ENCODE peak calls at places on chromosomes 3 and 15, in four cellular contexts. O is colonic mucosa, F is GM12878, M is psoas muscle. Z is an unnamed sample. For H3K9me3, the result is how much of the 10 kb centered on the place peaks cover.

GRCh38 chr15:39454189-39454986 is 126.5 kb upstream of the THBS1 start:
- DNase-seq in F (no peak), M (no peak), O (no peak), Z (no peak)

GRCh38 chr15:89395996-89396395 is 61.4 kb upstream of the POLG start:
- DNase-seq in M (no peak), O (no peak), F (no peak), Z (no peak)

GRCh38 chr3:47362704-47363103 is 18.1 kb upstream of the PTPN23 start:
- DNase-seq in F (no peak), M (no peak), O (no peak), Z (no peak)

GRCh38 chr3:194508486-194509449 is 22.0 kb upstream of the ATP13A3 start:
- DNase-seq in M (no peak), O (no peak), F (no peak), Z (no peak)

GRCh38 chr3:4394048-4394447 is 73.0 kb downstream of the SUMF1 start:
- DNase-seq in F (no peak), M (no peak), O (no peak), Z (no peak)

GRCh38 chr3:21942328-21942727 is 191.3 kb upstream of the ZNF385D start:
- DNase-seq in F (no peak), M (peak), O (no peak), Z (no peak)

GRCh38 chr15:55589297-55589696 is 1.2 kb upstream of the PYGO1 start:
- DNase-seq in M (no peak), O (no peak), F (no peak), Z (no peak)

GRCh38 chr15:100114526-100114925 is 227.2 kb downstream of the ADAMTS17 start:
- DNase-seq in M (no peak), O (no peak), F (no peak), Z (no peak)

GRCh38 chr3:114318295-114318694 is 24.5 kb downstream of the TIGIT start:
- DNase-seq in F (no peak), O (no peak), M (no peak), Z (no peak)

GRCh38 chr3:33636125-33636855 is 81.8 kb downstream of the CLASP2 start:
- DNase-seq in F (no peak), M (no peak), O (no peak), Z (no peak)

GRCh38 chr3:31275038-31275562 is 257.6 kb upstream of the STT3B start:
- DNase-seq in F (no peak), O (no peak), M (no peak), Z (no peak)

GRCh38 chr15:57857871-57858270 is 151.4 kb downstream of the POLR2M start:
- DNase-seq in M (no peak), F (no peak), O (no peak), Z (no peak)

GRCh38 chr3:48303021-48303420 is 30.4 kb downstream of the SPINK8 start:
- DNase-seq in O (no peak), M (no peak), F (no peak), Z (no peak)

GRCh38 chr3:30934208-30934550 is 39.7 kb upstream of the GADL1 start:
- DNase-seq in F (no peak), M (no peak), O (no peak), Z (no peak)

GRCh38 chr3:55468251-55468650 is 18.9 kb downstream of the WNT5A start:
- DNase-seq in M (no peak), F (no peak), O (no peak), Z (no peak)

GRCh38 chr15:64558460-64559179 is 98.2 kb downstream of the ZNF609 start:
- DNase-seq in O (no peak), F (no peak), M (no peak), Z (no peak)

DNA sequence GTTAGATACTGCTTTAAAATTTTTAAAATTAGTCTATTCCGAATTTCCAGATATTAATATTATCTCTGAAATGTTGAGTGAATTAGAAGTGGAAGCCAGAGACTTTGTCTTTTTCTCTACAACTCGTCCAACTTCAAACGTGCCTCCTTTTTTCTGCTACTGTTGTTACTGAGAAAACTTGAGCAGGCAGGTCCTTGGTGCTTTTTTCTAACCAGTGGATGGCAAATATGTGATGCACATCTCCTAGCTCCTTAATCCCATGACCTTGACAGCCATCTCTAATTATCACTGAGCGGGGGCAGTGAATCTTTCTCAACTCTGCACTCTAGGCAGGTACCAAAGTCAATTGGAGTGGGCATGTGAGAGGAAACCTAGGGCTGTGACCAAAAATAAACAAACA is 50.7 kb downstream of the FNDC3B start:
- DNase-seq in F (no peak), M (no peak), O (no peak), Z (no peak)
- H3K27ac ChIP-seq in F (no peak), M (no peak), O (no peak), Z (no peak)

GRCh38 chr3:10759495-10759894 is 56.5 kb upstream of the SLC6A11 start:
- DNase-seq in F (no peak), M (no peak), O (no peak), Z (no peak)
- H3K4me3 ChIP-seq in F (no peak), M (no peak), O (no peak), Z (no peak)

GRCh38 chr15:25058080-25058785 is 103.4 kb downstream of the SNRPN start:
- DNase-seq in M (no peak), F (no peak), O (no peak), Z (peak)
- H3K9me3 ChIP-seq in M (half or more), F (half or more), O (under half), Z (half or more)

GRCh38 chr15:29196306-29196705 is 73.3 kb downstream of the NSMCE3 start:
- DNase-seq in F (no peak), M (no peak), O (no peak), Z (no peak)
- H3K27ac ChIP-seq in F (no peak), M (no peak), O (no peak), Z (no peak)

DNA sequence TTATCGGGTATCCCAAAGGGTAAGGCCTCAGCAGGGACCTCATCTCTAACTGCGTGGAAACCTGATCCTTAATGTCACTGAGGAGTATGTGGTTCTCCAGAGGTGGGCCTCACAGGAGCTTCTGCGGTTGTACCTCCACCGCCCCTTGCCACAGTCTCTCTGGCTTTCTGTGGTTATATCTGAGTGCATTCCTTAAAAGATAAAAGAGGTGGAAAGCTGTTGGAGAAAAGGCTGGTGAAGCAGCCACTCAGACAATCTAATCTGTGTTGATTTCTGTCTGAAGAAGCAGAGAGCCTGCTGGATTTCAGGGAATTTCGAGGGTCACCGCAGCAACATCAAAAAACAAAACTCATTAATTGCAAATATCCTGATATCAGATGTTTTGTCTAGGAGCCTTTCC is 51.4 kb downstream of the SEMA6D start:
- DNase-seq in F (no peak), O (no peak), M (no peak), Z (no peak)
- H3K4me3 ChIP-seq in F (no peak), O (no peak), M (no peak), Z (no peak)